ENCODE peak calls at places on chromosomes 5 and 9, in six cellular contexts. D is transverse colon, S is fibroblast of lung, K is HFF-Myc, B is aorta, Y is RWPE2. G is an unnamed sample.

GRCh38 chr5:115842089-115842881 is 550 bp downstream of the AP3S1 start:
- DNase-seq in D (no peak), S (no peak), K (no peak), B (no peak), Y (no peak), G (no peak)

GRCh38 chr9:26725573-26725972 is 167.0 kb downstream of the CAAP1 start:
- DNase-seq in D (no peak), S (no peak), K (no peak), B (no peak), Y (no peak), G (no peak)

GRCh38 chr5:141564216-141564692 is 54.5 kb downstream of the DIAPH1 start:
- DNase-seq in D (peak; percentile 59), S (peak; percentile 95), K (peak; percentile 92), B (peak; percentile 55), Y (no peak), G (peak; percentile 76)

GRCh38 chr5:137487600-137487999 is 11.5 kb downstream of the SPOCK1 start:
- DNase-seq in D (no peak), S (peak; percentile 96), K (no peak), B (peak; percentile 60), Y (no peak), G (no peak)

GRCh38 chr5:81093536-81094196 is 133.5 kb downstream of the RASGRF2 start:
- DNase-seq in D (no peak), S (no peak), K (no peak), B (no peak), Y (no peak), G (no peak)

GRCh38 chr5:74231697-74232096 is 408.8 kb downstream of the ENC1 start:
- DNase-seq in D (no peak), S (peak; percentile 53), K (no peak), B (no peak), Y (no peak), G (no peak)

GRCh38 chr5:179381691-179382090 is 36.4 kb upstream of the ADAMTS2 start:
- DNase-seq in D (no peak), S (no peak), K (no peak), B (no peak), Y (no peak), G (no peak)

GRCh38 chr5:54221096-54221495 is 89.3 kb downstream of the ARL15 start:
- DNase-seq in D (no peak), S (no peak), K (no peak), B (no peak), Y (no peak), G (no peak)

GRCh38 chr5:115480245-115480644 is 64.3 kb downstream of the FEM1C start:
- DNase-seq in D (no peak), S (no peak), K (no peak), B (no peak), Y (no peak), G (no peak)

GRCh38 chr5:151130922-151131891 is 26.4 kb downstream of the ANXA6 start:
- DNase-seq in D (peak; percentile 35), S (no peak), K (no peak), B (peak; percentile 31), Y (no peak), G (no peak)

GRCh38 chr5:173926359-173926758 is 38.2 kb downstream of the CPEB4 start:
- DNase-seq in D (no peak), S (peak; percentile 52), K (no peak), B (peak; percentile 52), Y (no peak), G (no peak)

GRCh38 chr9:27665121-27665520 is 91.8 kb upstream of the C9orf72 start:
- DNase-seq in D (peak; percentile 37), S (no peak), K (no peak), B (no peak), Y (no peak), G (no peak)

GRCh38 chr5:180658774-180659564 is 9.6 kb upstream of the FLT4 start:
- DNase-seq in D (no peak), S (no peak), K (no peak), B (no peak), Y (no peak), G (no peak)
- H3K4me3 ChIP-seq in D (no peak overlapping the region), S (no peak overlapping the region), K (no peak overlapping the region), B (no peak overlapping the region), Y (no peak overlapping the region), G (no peak overlapping the region)

GRCh38 chr5:172768098-172768572 is 2.9 kb downstream of the DUSP1 start:
- DNase-seq in D (no peak), S (no peak), K (no peak), B (no peak), Y (no peak), G (no peak)
- H3K4me3 ChIP-seq in D (peak overlapping the region; percentile 83), S (peak overlapping the region; percentile 55), K (peak overlapping the region; percentile 80), B (peak overlapping the region; percentile 78), Y (peak overlapping the region; percentile 90), G (peak overlapping the region; percentile 82)

GRCh38 chr5:154466671-154467070 is 11.4 kb downstream of the HAND1 start:
- DNase-seq in D (no peak), S (peak; percentile 40), K (no peak), B (no peak), Y (no peak), G (no peak)
- H3K4me3 ChIP-seq in D (no peak overlapping the region), S (no peak overlapping the region), K (no peak overlapping the region), B (no peak overlapping the region), Y (no peak overlapping the region), G (no peak overlapping the region)

GRCh38 chr9:16828335-16829281 is 41.9 kb downstream of the BNC2 start:
- DNase-seq in D (peak; percentile 18), S (peak; percentile 70), K (peak; percentile 97), B (peak; percentile 50), Y (no peak), G (peak; percentile 51)
- H3K4me3 ChIP-seq in D (peak overlapping the region; percentile 24), S (peak overlapping the region; percentile 13), K (peak overlapping the region; percentile 23), B (peak overlapping the region; percentile 93), Y (no peak overlapping the region), G (peak overlapping the region; percentile 26)

GRCh38 chr9:123191260-123191659 is 77.1 kb downstream of the STRBP start:
- DNase-seq in D (no peak), S (no peak), K (no peak), B (no peak), Y (no peak), G (no peak)
- H3K4me3 ChIP-seq in D (no peak overlapping the region), S (no peak overlapping the region), K (no peak overlapping the region), B (no peak overlapping the region), Y (no peak overlapping the region), G (no peak overlapping the region)

DNA sequence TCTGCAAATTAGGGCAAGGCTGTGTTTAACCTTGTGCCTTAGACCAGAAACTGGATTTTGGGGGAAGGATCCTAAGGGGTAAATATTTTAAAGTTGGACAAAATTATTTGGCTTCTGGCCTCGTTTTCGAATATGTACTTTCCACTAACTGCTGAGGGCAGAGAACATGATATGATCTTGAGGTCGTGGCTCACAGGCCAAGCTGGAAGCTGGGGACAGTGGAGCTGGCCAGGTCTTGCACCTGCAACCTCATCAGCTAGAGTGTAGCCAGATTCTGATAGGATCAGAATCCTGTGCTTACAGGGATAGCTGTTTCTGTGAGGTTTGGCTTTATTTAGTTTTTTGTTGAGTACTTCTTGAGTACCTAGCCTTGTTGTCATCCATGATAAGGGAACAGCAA is 24.9 kb downstream of the MAN2A1 start:
- DNase-seq in D (no peak), S (no peak), K (no peak), B (no peak), Y (no peak), G (no peak)
- H3K4me3 ChIP-seq in D (no peak overlapping the region), S (no peak overlapping the region), K (no peak overlapping the region), B (no peak overlapping the region), Y (no peak overlapping the region), G (no peak overlapping the region)

GRCh38 chr5:165423697-165424299 is 1918.4 kb downstream of the MAT2B start:
- DNase-seq in D (no peak), S (no peak), K (no peak), B (no peak), Y (no peak), G (no peak)
- H3K4me3 ChIP-seq in D (no peak overlapping the region), S (no peak overlapping the region), K (no peak overlapping the region), B (no peak overlapping the region), Y (no peak overlapping the region), G (no peak overlapping the region)

GRCh38 chr5:58258984-58259684 is 200.8 kb downstream of the PLK2 start:
- DNase-seq in D (no peak), S (no peak), K (no peak), B (no peak), Y (no peak), G (no peak)
- H3K4me3 ChIP-seq in D (no peak overlapping the region), S (no peak overlapping the region), K (no peak overlapping the region), B (no peak overlapping the region), Y (no peak overlapping the region), G (no peak overlapping the region)

GRCh38 chr9:136942112-136942880 is 2.2 kb downstream of the FBXW5 start:
- DNase-seq in D (no peak), S (no peak), K (no peak), B (peak; percentile 53), Y (peak; percentile 68), G (peak; percentile 48)
- H3K4me3 ChIP-seq in D (no peak overlapping the region), S (no peak overlapping the region), K (peak overlapping the region; percentile 80), B (no peak overlapping the region), Y (no peak overlapping the region), G (no peak overlapping the region)

GRCh38 chr5:143350790-143351603 is 52.5 kb downstream of the NR3C1 start:
- DNase-seq in D (no peak), S (peak; percentile 92), K (peak; percentile 69), B (no peak), Y (no peak), G (no peak)

GRCh38 chr5:143352691-143353090 is 50.8 kb downstream of the NR3C1 start:
- DNase-seq in D (no peak), S (no peak), K (no peak), B (no peak), Y (no peak), G (no peak)

GRCh38 chr5:143356855-143357254 is 46.6 kb downstream of the NR3C1 start:
- DNase-seq in D (no peak), S (no peak), K (no peak), B (no peak), Y (no peak), G (no peak)

GRCh38 chr5:143355710-143356109 is 47.8 kb downstream of the NR3C1 start:
- DNase-seq in D (peak; percentile 46), S (peak; percentile 93), K (peak; percentile 96), B (peak; percentile 74), Y (peak; percentile 91), G (peak; percentile 33)

DNA sequence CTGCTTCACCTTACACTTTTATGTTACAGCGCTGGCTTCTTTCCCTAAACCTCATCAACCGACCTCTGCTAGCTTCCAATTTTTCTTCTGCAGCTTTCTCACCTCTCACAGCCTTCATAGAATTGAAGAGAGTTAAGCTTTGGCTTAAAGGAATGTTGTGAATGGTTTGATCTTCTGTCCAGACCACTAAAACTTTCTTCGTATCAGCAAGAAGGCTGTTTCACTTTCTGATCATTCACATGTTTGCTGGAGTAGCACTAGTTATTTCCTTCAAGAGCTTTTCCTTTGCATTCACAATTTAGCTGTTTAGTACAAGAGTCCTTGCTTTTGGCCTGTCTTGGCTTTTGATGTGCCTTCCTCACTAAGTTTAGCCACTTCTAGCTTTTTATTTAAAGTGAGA is 49.5 kb downstream of the NR3C1 start:
- DNase-seq in D (no peak), S (peak; percentile 76), K (no peak), B (no peak), Y (no peak), G (no peak)
- H3K4me3 ChIP-seq in D (no peak overlapping the region), S (no peak overlapping the region), K (no peak overlapping the region), B (no peak overlapping the region), Y (no peak overlapping the region), G (no peak overlapping the region)

G was measured in ovary.